ENCODE peak calls at places on chromosomes 12 and 14, in seven cellular contexts. T is cardiac muscle cell, H is colonic mucosa, K is HCT116, O is AG04450, W is tibial nerve, F is lower lobe of right lung. Q is an unnamed sample.

GRCh38 chr12:52521581-52522266 is 1.5 kb upstream of the KRT5 start:
- DNase-seq in T (no peak), H (peak), K (no peak), O (no peak), W (no peak), F (no peak), Q (no peak)

GRCh38 chr12:70190252-70191010 is 52.8 kb upstream of the CNOT2 start:
- DNase-seq in T (no peak), H (no peak), K (no peak), O (no peak), W (no peak), F (no peak), Q (no peak)

GRCh38 chr14:36513451-36514277 is 6.4 kb downstream of the NKX2-1 start:
- DNase-seq in T (peak), H (no peak), K (no peak), O (no peak), W (no peak), F (peak), Q (no peak)

GRCh38 chr12:43832506-43833168 is 3.2 kb upstream of the TMEM117 start:
- DNase-seq in T (no peak), H (no peak), K (no peak), O (no peak), W (no peak), F (no peak), Q (no peak)

GRCh38 chr14:96166475-96167223 is 38.0 kb upstream of the BDKRB2 start:
- DNase-seq in T (no peak), H (peak), K (no peak), O (no peak), W (no peak), F (no peak), Q (no peak)

GRCh38 chr12:101647711-101648110 is 49.7 kb upstream of the CHPT1 start:
- DNase-seq in T (no peak), H (no peak), K (no peak), O (no peak), W (no peak), F (no peak), Q (no peak)

GRCh38 chr12:115149279-115149678 is 465.3 kb upstream of the TBX3 start:
- DNase-seq in T (no peak), H (no peak), K (no peak), O (peak), W (no peak), F (no peak), Q (no peak)

GRCh38 chr12:10042167-10042566 is 11.7 kb downstream of the CLEC9A start:
- DNase-seq in T (no peak), H (no peak), K (no peak), O (no peak), W (no peak), F (no peak), Q (no peak)

GRCh38 chr12:59938190-59938962 is 342.5 kb downstream of the SLC16A7 start:
- DNase-seq in T (no peak), H (no peak), K (no peak), O (no peak), W (no peak), F (no peak), Q (no peak)

GRCh38 chr12:58202933-58203713 is 261.8 kb downstream of the ATP23 start:
- DNase-seq in T (no peak), H (no peak), K (no peak), O (no peak), W (no peak), F (no peak), Q (no peak)

GRCh38 chr12:123364532-123365140 is at the start of gene SBNO1:
- DNase-seq in T (peak), H (peak), K (peak), O (peak), W (peak), F (peak), Q (peak)

GRCh38 chr14:86999076-86999475 is 993.9 kb downstream of the GALC start:
- DNase-seq in T (no peak), H (no peak), K (no peak), O (no peak), W (no peak), F (no peak), Q (no peak)

GRCh38 chr14:23093993-23094665 is 807 bp downstream of the ACIN1 start:
- DNase-seq in T (no peak), H (no peak), K (no peak), O (no peak), W (no peak), F (no peak), Q (no peak)

GRCh38 chr14:75196468-75196867 is 20.1 kb upstream of the TMED10 start:
- DNase-seq in T (no peak), H (peak), K (no peak), O (no peak), W (no peak), F (peak), Q (no peak)

GRCh38 chr14:30267141-30267540 is 291.8 kb upstream of the G2E3 start:
- DNase-seq in T (no peak), H (no peak), K (no peak), O (no peak), W (no peak), F (no peak), Q (no peak)

GRCh38 chr12:60148109-60148508 is 552.3 kb downstream of the SLC16A7 start:
- DNase-seq in T (no peak), H (no peak), K (no peak), O (peak), W (no peak), F (no peak), Q (no peak)

GRCh38 chr12:18141583-18141982 is 51.6 kb upstream of the RERGL start:
- DNase-seq in T (no peak), H (no peak), K (no peak), O (no peak), W (no peak), F (no peak), Q (no peak)

GRCh38 chr12:78778339-78778738 is 86.2 kb upstream of the SYT1 start:
- DNase-seq in T (no peak), H (no peak), K (no peak), O (no peak), W (no peak), F (no peak), Q (no peak)

GRCh38 chr14:103334644-103335603 is 887 bp downstream of the EIF5 start:
- DNase-seq in T (peak), H (peak), K (no peak), O (no peak), W (peak), F (peak), Q (peak)

GRCh38 chr14:79629891-79630560 is 581.3 kb downstream of the DIO2 start:
- DNase-seq in T (peak), H (no peak), K (no peak), O (no peak), W (no peak), F (no peak), Q (no peak)

GRCh38 chr12:57797938-57798337 is 15.4 kb downstream of the TSFM start:
- DNase-seq in T (no peak), H (no peak), K (no peak), O (no peak), W (no peak), F (no peak), Q (no peak)

GRCh38 chr14:52299692-52300278 is 14.3 kb upstream of the PTGER2 start:
- DNase-seq in T (peak), H (no peak), K (peak), O (no peak), W (peak), F (no peak), Q (no peak)

GRCh38 chr14:92880851-92881250 is 42.1 kb upstream of the CHGA start:
- DNase-seq in T (peak), H (no peak), K (peak), O (no peak), W (no peak), F (peak), Q (no peak)

GRCh38 chr12:124721501-124722154 is 142.0 kb downstream of the SCARB1 start:
- DNase-seq in T (no peak), H (no peak), K (no peak), O (no peak), W (no peak), F (no peak), Q (no peak)

GRCh38 chr12:60191676-60192359 is 596.0 kb downstream of the SLC16A7 start:
- DNase-seq in T (no peak), H (no peak), K (no peak), O (no peak), W (no peak), F (no peak), Q (no peak)

DNA sequence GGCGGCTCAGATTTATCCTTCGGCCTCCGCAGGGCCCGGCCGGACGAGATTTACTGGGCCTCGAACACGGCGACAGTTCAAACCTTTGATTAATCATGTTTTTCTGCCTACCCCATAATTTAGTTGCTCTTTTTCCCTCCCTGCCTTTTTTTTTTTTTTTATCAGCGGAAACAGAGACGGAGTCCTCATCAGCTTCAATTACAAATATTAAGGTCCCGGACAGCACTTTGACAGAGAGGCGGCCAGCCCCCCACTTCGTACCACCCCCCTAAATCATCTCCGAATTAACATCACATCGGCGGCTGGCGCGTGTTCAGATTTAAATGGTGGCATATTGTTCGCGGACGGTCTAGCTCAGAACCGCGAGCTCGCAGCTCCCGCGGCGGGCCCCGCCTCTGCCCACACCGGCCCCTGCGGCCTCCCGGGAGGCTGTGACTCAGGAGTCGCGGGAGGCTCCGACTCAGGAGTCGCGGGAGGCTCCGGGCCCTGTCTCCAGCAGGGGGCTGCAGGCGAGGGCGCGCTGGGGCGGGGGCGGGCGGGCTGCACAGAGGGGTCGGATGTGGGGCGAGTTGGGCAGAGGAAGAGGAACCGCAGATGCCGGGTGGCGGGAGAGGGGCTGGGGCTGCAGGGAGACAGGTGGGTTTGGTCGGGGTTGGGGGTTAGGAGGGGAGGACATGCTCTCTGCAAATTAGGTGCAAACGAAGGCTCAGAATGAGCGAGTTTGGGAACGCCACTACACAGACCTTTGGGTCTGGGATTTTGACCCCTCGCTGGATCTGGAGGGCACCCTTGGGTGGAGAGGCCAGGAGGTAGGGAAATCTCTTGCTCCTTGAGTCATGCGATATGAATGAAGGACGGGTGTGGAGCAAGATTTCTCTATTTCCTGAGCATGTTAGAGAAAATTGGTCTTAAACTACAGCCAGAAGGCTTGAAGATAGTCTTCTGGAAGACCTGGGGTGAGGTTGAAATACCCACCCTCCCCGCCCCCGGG is 19.6 kb upstream of the ATP5MC2 start:
- DNase-seq in T (peak), H (peak), K (peak), O (no peak), W (no peak), F (no peak), Q (peak)
- TF ChIP-seq CTCF in T (peak), H (no peak), K (no peak), O (peak), W (no peak), F (no peak), Q (no peak)

GRCh38 chr14:78075033-78075432 is 95.1 kb upstream of the NRXN3 start:
- DNase-seq in T (peak), H (no peak), K (no peak), O (no peak), W (no peak), F (no peak), Q (no peak)
- H3K27ac ChIP-seq in T (no peak), H (no peak), K (no peak), O (no peak), W (no peak), F (no peak), Q (no peak)

DNA sequence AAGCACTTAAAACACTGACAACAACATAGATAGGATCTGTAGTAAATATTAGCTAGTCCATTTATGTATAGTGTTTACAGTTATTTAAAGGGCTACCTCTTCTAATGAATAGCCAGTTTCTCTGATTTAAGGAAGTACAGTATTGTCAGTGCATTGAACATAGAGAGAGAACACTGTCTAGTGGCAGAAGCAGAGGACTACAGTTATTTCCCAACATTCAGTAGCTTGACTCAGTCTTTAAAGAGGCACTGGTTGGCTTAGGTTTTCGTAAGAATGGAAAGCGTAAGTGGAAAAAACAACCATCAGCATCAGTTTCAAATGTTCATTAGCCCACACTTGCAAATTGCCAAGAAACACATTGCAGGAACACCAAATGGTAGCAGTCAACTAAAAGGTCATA is 125.0 kb upstream of the HMGA2 start:
- DNase-seq in T (no peak), H (no peak), K (no peak), O (no peak), W (no peak), F (no peak), Q (no peak)
- TF ChIP-seq CTCF in T (peak), H (no peak), K (peak), O (peak), W (no peak), F (no peak), Q (no peak)

GRCh38 chr14:71388862-71389261 is 481.6 kb downstream of the PCNX1 start:
- DNase-seq in T (no peak), H (no peak), K (no peak), O (no peak), W (no peak), F (no peak), Q (no peak)
- H3K27ac ChIP-seq in T (no peak), H (no peak), K (no peak), O (no peak), W (no peak), F (no peak), Q (no peak)

GRCh38 chr12:92143280-92143679 is 2.4 kb downstream of the BTG1 start:
- DNase-seq in T (no peak), H (no peak), K (no peak), O (no peak), W (no peak), F (no peak), Q (no peak)

GRCh38 chr12:92145481-92145730 is 240 bp downstream of the BTG1 start:
- DNase-seq in T (no peak), H (no peak), K (no peak), O (no peak), W (no peak), F (no peak), Q (no peak)

GRCh38 chr12:92145731-92146496 is at the start of gene BTG1:
- DNase-seq in T (peak), H (peak), K (peak), O (peak), W (peak), F (peak), Q (peak)

GRCh38 chr12:92144045-92144630 is 1.5 kb downstream of the BTG1 start:
- DNase-seq in T (peak), H (peak), K (peak), O (peak), W (peak), F (peak), Q (peak)

DNA sequence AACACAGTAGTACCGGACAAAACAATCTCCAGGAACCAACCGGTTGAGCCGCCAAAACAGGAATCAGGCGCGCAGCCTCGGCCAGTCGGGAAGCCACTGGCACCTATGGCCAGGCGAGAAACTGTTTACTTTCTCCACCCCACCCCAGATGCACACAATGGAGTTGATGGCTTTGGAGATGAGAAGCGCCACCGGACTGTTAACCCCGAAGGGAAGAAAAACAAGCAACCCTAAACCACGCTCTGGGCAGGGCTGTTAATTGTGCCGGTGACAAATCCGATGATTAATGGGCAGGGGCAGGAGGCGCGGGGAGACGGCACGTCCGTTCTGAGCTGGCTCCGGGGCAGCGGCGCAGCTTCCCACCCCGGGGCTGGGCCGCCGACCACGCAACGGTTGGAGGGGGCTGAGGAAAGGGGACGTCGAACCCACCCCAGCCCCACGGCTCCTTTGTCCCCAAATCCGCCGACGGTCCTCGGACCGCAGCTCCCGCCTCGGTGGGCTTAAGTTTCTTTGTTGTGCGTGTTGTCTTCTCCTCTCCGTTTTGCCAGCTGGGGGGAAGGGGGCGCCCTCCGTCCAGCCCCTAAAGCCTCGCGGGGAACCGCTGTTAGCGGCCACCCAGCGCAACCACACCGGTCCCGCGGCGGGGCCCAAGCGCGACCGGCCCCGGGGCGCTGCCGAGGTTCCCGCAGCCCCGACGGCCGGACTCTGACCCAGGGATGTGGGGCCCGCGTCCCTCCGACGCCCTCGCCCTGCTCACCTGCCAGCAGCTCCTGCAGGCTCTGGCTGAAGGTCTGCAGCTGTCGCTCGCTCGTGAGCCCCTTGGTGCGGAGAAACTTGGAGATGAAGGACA is 790 bp downstream of the BTG1 start:
- DNase-seq in T (peak), H (peak), K (no peak), O (no peak), W (no peak), F (peak), Q (peak)
- TF ChIP-seq CTCF in T (no peak), H (no peak), K (no peak), O (no peak), W (no peak), F (no peak), Q (peak)

Q was measured in dorsolateral prefrontal cortex.